ENCODE peak calls at places on chromosomes 3 and 15, in four cellular contexts. One of them, this sample, is unnamed.

GRCh38 chr3:58009749-58010535 is 1.7 kb downstream of the FLNB start:
- DNase-seq in activated gamma-delta T cell treated with Interleukin-2 at 50 U/mL for 16 hours: no peak
- DNase-seq in stimulated activated CD8-positive, alpha-beta memory T cell treated with anti-CD3 and anti-CD28 coated beads, Interleukin-2, amount 100 ng/mL, for 48 hours: no peak
- DNase-seq in NCI-H510A treated with DMSO at 0.1 percent for 48 hours: peak; percentile 35
- DNase-seq in this sample: no peak

GRCh38 chr3:83039422-83039821 is 1278.0 kb upstream of the GBE1 start:
- DNase-seq in activated gamma-delta T cell treated with Interleukin-2 at 50 U/mL for 16 hours: no peak
- DNase-seq in stimulated activated CD8-positive, alpha-beta memory T cell treated with anti-CD3 and anti-CD28 coated beads, Interleukin-2, amount 100 ng/mL, for 48 hours: no peak
- DNase-seq in NCI-H510A treated with DMSO at 0.1 percent for 48 hours: no peak
- DNase-seq in this sample: no peak

GRCh38 chr15:40829155-40829554 is 647 bp upstream of the PPP1R14D start:
- DNase-seq in activated gamma-delta T cell treated with Interleukin-2 at 50 U/mL for 16 hours: no peak
- DNase-seq in stimulated activated CD8-positive, alpha-beta memory T cell treated with anti-CD3 and anti-CD28 coated beads, Interleukin-2, amount 100 ng/mL, for 48 hours: no peak
- DNase-seq in NCI-H510A treated with DMSO at 0.1 percent for 48 hours: no peak
- DNase-seq in this sample: no peak

GRCh38 chr15:82063055-82063454 is 17.2 kb upstream of the MEX3B start:
- DNase-seq in activated gamma-delta T cell treated with Interleukin-2 at 50 U/mL for 16 hours: no peak
- DNase-seq in stimulated activated CD8-positive, alpha-beta memory T cell treated with anti-CD3 and anti-CD28 coated beads, Interleukin-2, amount 100 ng/mL, for 48 hours: no peak
- DNase-seq in NCI-H510A treated with DMSO at 0.1 percent for 48 hours: peak; percentile 4
- DNase-seq in this sample: no peak

GRCh38 chr3:17489139-17489538 is 253.3 kb downstream of the TBC1D5 start:
- DNase-seq in activated gamma-delta T cell treated with Interleukin-2 at 50 U/mL for 16 hours: no peak
- DNase-seq in stimulated activated CD8-positive, alpha-beta memory T cell treated with anti-CD3 and anti-CD28 coated beads, Interleukin-2, amount 100 ng/mL, for 48 hours: no peak
- DNase-seq in NCI-H510A treated with DMSO at 0.1 percent for 48 hours: no peak
- DNase-seq in this sample: no peak

GRCh38 chr3:87298111-87298718 is 21.8 kb upstream of the POU1F1 start:
- DNase-seq in activated gamma-delta T cell treated with Interleukin-2 at 50 U/mL for 16 hours: no peak
- DNase-seq in stimulated activated CD8-positive, alpha-beta memory T cell treated with anti-CD3 and anti-CD28 coated beads, Interleukin-2, amount 100 ng/mL, for 48 hours: no peak
- DNase-seq in NCI-H510A treated with DMSO at 0.1 percent for 48 hours: peak; percentile 61
- DNase-seq in this sample: peak; percentile 78

GRCh38 chr3:44021646-44022594 is 219.8 kb upstream of the TOPAZ1 start:
- DNase-seq in activated gamma-delta T cell treated with Interleukin-2 at 50 U/mL for 16 hours: no peak
- DNase-seq in stimulated activated CD8-positive, alpha-beta memory T cell treated with anti-CD3 and anti-CD28 coated beads, Interleukin-2, amount 100 ng/mL, for 48 hours: no peak
- DNase-seq in NCI-H510A treated with DMSO at 0.1 percent for 48 hours: no peak
- DNase-seq in this sample: no peak

GRCh38 chr3:64093825-64094712 is 70.8 kb upstream of the PSMD6 start:
- DNase-seq in activated gamma-delta T cell treated with Interleukin-2 at 50 U/mL for 16 hours: no peak
- DNase-seq in stimulated activated CD8-positive, alpha-beta memory T cell treated with anti-CD3 and anti-CD28 coated beads, Interleukin-2, amount 100 ng/mL, for 48 hours: no peak
- DNase-seq in NCI-H510A treated with DMSO at 0.1 percent for 48 hours: no peak
- DNase-seq in this sample: no peak

GRCh38 chr3:155390361-155390760 is 96.9 kb upstream of the STRIT1 start:
- DNase-seq in activated gamma-delta T cell treated with Interleukin-2 at 50 U/mL for 16 hours: no peak
- DNase-seq in stimulated activated CD8-positive, alpha-beta memory T cell treated with anti-CD3 and anti-CD28 coated beads, Interleukin-2, amount 100 ng/mL, for 48 hours: no peak
- DNase-seq in NCI-H510A treated with DMSO at 0.1 percent for 48 hours: no peak
- DNase-seq in this sample: no peak